ENCODE peak calls at places on chromosome 10, in eight cellular contexts. Z, J, W, H, T, I, Y and E are unnamed samples.

GRCh38 chr10:84270708-84271107 is 25.9 kb downstream of the RGR start:
- DNase-seq in Z (no peak), J (no peak), W (no peak), H (peak), T (no peak), I (no peak), Y (no peak), E (no peak)

GRCh38 chr10:51852297-51852696 is 152.9 kb upstream of the CSTF2T start:
- DNase-seq in Z (no peak), J (no peak), W (no peak), H (no peak), T (no peak), I (no peak), Y (no peak), E (no peak)

GRCh38 chr10:91185239-91185875 is 35.1 kb upstream of the PCGF5 start:
- DNase-seq in Z (peak), J (peak), W (peak), H (no peak), T (no peak), I (no peak), Y (no peak), E (peak)

GRCh38 chr10:6866757-6867156 is 286.7 kb upstream of the PRKCQ start:
- DNase-seq in Z (no peak), J (no peak), W (no peak), H (no peak), T (no peak), I (no peak), Y (no peak), E (no peak)

GRCh38 chr10:110494532-110494931 is 3.2 kb upstream of the DUSP5 start:
- DNase-seq in Z (no peak), J (peak), W (no peak), H (no peak), T (no peak), I (no peak), Y (no peak), E (no peak)

GRCh38 chr10:68302503-68302823 is 29.4 kb upstream of the HNRNPH3 start:
- DNase-seq in Z (no peak), J (no peak), W (no peak), H (no peak), T (no peak), I (no peak), Y (no peak), E (no peak)

GRCh38 chr10:119206603-119207366 is 586 bp upstream of the GRK5 start:
- DNase-seq in Z (peak), J (peak), W (peak), H (peak), T (peak), I (peak), Y (peak), E (peak)

GRCh38 chr10:123995461-123996131 is 97.8 kb downstream of the CHST15 start:
- DNase-seq in Z (peak), J (peak), W (peak), H (peak), T (peak), I (peak), Y (peak), E (peak)

GRCh38 chr10:133315847-133316246 is 7.1 kb downstream of the ZNF511 start:
- DNase-seq in Z (peak), J (no peak), W (no peak), H (peak), T (no peak), I (no peak), Y (no peak), E (no peak)

GRCh38 chr10:50574932-50575331 is 48.8 kb downstream of the SGMS1 start:
- DNase-seq in Z (no peak), J (no peak), W (no peak), H (no peak), T (no peak), I (no peak), Y (no peak), E (no peak)

GRCh38 chr10:30048768-30049507 is 10.4 kb downstream of the JCAD start:
- DNase-seq in Z (no peak), J (no peak), W (no peak), H (no peak), T (no peak), I (peak), Y (no peak), E (no peak)

GRCh38 chr10:34570887-34571286 is 244.2 kb downstream of the PARD3 start:
- DNase-seq in Z (no peak), J (no peak), W (no peak), H (no peak), T (no peak), I (no peak), Y (no peak), E (no peak)

GRCh38 chr10:7561216-7561893 is 105.4 kb downstream of the ITIH5 start:
- DNase-seq in Z (peak), J (no peak), W (peak), H (peak), T (peak), I (peak), Y (peak), E (peak)

GRCh38 chr10:120221873-120222485 is 235.0 kb upstream of the PLPP4 start:
- DNase-seq in Z (peak), J (no peak), W (peak), H (peak), T (peak), I (no peak), Y (no peak), E (peak)
- TF ChIP-seq CTCF in Z (peak), J (peak), W (peak), H (peak), T (peak), I (no peak), Y (peak), E (peak)

DNA sequence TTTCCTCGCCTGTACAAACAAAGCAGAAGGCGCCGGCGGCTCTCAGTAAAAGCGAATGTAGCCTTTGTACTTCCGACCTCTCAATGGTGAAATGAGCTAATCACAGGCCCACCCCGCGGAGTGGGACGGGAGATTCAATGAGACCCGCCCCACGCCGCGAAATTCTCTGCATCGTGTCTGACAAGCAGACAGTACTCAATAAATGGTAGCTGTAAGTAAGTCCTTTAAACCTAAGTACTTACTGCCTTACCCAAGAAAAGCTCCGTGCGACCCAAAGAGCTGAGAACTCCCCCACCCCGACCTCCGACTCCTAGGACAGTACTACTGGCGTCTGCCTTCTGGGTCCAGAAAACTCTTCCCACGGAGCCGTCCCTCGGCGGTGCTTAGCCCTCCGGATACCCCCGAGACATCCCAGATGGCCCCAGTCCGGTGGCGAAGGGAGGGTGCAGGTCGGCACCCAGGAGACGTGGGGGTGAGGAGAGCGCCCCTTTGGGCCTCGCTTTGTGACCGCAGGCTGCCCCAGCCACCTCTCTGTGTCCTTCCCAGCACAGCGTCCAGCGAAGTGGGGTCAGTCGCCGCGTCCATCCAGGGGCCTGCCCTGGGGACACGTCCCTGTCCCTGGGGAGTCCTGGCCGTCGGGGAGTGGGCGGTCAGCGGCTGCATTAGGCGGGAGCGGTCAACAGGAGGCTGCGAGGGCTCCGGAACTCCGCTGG is 985 bp upstream of the CXCL12 start:
- DNase-seq in Z (no peak), J (no peak), W (no peak), H (no peak), T (no peak), I (peak), Y (no peak), E (no peak)
- H3K4me3 ChIP-seq in Z (no peak), J (no peak), W (peak), H (peak), T (no peak), I (peak), Y (no peak), E (no peak)

DNA sequence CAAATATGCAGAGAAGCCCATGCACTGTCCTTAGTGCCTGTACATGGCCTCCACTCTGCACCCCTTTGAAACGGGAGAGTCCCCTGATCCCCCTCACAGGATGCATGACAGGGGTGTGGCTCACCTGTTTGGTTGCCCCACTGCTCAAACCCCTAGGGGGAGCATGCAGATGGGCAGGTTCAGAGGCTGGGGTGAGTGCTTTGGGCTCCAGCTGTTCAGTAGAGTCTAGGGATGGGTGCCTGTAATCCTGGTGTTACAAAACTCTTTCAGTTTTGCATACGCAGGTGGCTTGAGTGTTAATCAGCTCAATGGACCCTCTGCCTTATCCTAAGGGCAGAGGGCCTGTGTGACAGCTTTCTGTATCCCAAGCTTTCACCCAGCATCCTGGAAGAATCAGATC is 7.8 kb upstream of the SFTPA1 start:
- DNase-seq in Z (no peak), J (no peak), W (no peak), H (no peak), T (no peak), I (no peak), Y (no peak), E (no peak)
- TF ChIP-seq CTCF in Z (no peak), J (no peak), W (no peak), H (no peak), T (no peak), I (no peak), Y (no peak), E (no peak)

GRCh38 chr10:88873757-88874156 is 6.3 kb upstream of the STAMBPL1 start:
- DNase-seq in Z (no peak), J (no peak), W (no peak), H (no peak), T (no peak), I (no peak), Y (no peak), E (no peak)

GRCh38 chr10:88870101-88870500 is 9.9 kb upstream of the STAMBPL1 start:
- DNase-seq in Z (no peak), J (no peak), W (no peak), H (no peak), T (no peak), I (no peak), Y (no peak), E (no peak)

GRCh38 chr10:88875081-88875480 is 5.0 kb upstream of the STAMBPL1 start:
- DNase-seq in Z (no peak), J (no peak), W (no peak), H (no peak), T (no peak), I (no peak), Y (no peak), E (no peak)

GRCh38 chr10:88877298-88877697 is 2.7 kb upstream of the STAMBPL1 start:
- DNase-seq in Z (no peak), J (no peak), W (no peak), H (no peak), T (no peak), I (no peak), Y (no peak), E (no peak)

DNA sequence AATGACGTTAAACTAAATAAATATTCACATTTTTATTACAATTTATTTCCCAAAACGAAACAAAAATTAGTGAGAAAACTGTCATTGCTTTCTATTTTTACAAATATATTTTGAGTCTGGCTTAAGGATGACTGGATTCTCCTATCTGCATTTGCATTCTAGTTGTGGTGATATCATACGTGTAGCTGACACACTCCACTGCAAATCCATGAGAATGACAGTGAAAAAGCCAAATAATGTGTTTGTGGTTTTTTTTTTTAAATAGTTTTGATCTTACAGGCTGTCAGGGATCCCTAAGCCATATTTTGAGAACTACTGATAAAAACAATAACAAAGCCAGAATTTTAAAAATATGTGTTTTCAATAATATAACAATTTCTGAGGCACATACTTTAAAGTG is 5.8 kb upstream of the STAMBPL1 start:
- DNase-seq in Z (no peak), J (peak), W (peak), H (no peak), T (no peak), I (no peak), Y (no peak), E (no peak)
- H3K4me3 ChIP-seq in Z (no peak), J (no peak), W (no peak), H (no peak), T (no peak), I (no peak), Y (no peak), E (no peak)

DNA sequence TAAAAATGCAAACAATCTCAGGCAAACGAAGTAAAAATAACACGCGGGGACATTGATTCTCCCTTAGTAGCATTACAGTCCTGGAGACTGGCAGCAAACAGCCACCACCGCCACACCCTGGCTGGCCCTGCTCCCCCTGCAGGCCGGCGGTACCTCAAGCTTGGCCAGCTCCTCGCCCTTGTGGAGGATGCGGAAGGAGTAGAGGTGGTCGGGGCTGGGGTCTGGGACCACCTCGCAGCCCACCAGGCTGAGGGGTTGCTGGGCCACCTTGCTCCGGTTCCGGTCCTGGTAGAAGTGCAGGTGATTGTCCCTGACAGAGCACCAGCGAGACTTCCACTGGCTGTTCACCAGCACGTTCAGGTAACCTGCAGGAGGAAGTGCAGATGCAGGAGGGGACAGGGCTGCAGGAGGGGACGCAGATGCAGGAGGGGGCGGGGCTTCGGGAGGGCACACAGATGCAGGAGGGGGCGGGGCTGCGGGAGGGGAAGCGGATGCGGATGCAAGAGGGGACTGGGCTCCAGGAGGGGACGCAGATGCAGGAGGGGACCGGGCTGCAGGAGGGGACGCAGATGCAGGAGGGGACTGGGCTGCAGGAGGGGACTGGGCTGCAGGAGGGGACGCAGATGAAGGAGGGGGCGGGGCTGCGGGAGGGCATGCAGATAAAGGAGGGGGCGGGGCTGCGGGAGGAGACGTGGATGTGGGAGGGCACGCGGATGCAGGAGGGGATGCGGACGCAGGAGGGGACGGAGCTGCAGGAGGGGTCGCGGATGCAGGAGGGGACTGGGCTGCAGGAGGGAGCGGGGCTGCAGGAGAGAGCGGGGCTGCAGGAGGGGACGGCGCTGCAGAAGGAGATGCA is 65.7 kb downstream of the VWA2 start:
- DNase-seq in Z (no peak), J (no peak), W (no peak), H (peak), T (peak), I (peak), Y (peak), E (no peak)
- TF ChIP-seq CTCF in Z (peak), J (peak), W (peak), H (peak), T (peak), I (no peak), Y (no peak), E (peak)

GRCh38 chr10:99740933-99741559 is 9.0 kb downstream of the CUTC start:
- DNase-seq in Z (no peak), J (no peak), W (no peak), H (no peak), T (no peak), I (no peak), Y (no peak), E (no peak)
- H3K4me3 ChIP-seq in Z (no peak), J (no peak), W (no peak), H (no peak), T (no peak), I (no peak), Y (no peak), E (no peak)

DNA sequence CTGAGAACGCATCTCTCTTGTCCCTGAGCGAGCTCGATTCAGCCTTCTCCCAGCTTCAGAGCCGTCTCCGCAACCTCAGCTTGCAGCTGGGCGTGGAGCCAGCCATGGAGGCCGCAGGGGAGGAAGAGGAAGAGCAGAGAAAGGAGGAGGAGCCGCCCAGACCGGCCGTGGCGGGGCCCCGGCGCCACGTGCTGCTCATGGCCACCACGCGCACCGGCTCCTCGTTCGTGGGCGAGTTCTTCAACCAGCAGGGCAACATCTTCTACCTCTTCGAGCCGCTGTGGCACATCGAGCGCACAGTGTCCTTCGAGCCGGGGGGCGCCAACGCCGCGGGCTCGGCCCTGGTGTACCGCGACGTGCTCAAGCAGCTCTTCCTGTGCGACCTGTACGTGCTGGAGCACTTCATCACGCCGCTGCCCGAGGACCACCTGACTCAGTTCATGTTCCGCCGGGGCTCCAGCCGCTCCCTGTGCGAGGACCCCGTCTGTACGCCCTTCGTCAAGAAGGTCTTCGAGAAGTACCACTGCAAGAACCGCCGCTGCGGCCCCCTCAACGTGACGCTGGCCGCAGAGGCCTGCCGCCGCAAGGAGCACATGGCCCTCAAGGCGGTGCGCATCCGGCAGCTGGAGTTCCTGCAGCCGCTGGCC is 43.2 kb downstream of the CHST3 start:
- DNase-seq in Z (no peak), J (no peak), W (no peak), H (no peak), T (no peak), I (peak), Y (no peak), E (no peak)
- TF ChIP-seq CTCF in Z (no peak), J (no peak), W (no peak), H (no peak), T (no peak), I (no peak), Y (no peak), E (no peak)

GRCh38 chr10:22670796-22671195 is 43.6 kb downstream of the PIP4K2A start:
- DNase-seq in Z (no peak), J (peak), W (peak), H (no peak), T (no peak), I (no peak), Y (no peak), E (peak)

GRCh38 chr10:22666287-22667092 is 47.9 kb downstream of the PIP4K2A start:
- DNase-seq in Z (peak), J (peak), W (no peak), H (no peak), T (no peak), I (no peak), Y (no peak), E (peak)

GRCh38 chr10:22665329-22665728 is 49.0 kb downstream of the PIP4K2A start:
- DNase-seq in Z (no peak), J (no peak), W (no peak), H (no peak), T (no peak), I (no peak), Y (no peak), E (no peak)

GRCh38 chr10:22669163-22669711 is 45.1 kb downstream of the PIP4K2A start:
- DNase-seq in Z (no peak), J (no peak), W (no peak), H (no peak), T (no peak), I (no peak), Y (no peak), E (no peak)

DNA sequence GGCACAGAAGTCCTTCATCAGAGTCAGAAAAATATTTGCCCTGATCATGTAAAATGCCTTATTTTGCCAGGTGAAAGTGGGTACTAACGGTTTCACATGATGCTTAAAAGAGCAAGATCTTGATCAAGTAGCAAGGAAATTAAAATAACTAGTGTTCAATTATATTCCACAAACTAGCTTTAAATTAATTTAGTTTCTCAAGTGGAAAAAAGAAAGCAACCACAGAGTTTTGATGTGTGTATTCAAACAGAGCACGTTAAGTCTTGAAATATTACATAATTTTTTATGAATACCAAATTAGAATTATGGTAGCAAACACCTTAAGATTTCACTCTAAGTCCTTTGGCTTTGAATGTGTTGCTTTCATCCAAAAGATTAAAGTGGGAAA is 47.3 kb downstream of the PIP4K2A start:
- DNase-seq in Z (no peak), J (no peak), W (no peak), H (no peak), T (no peak), I (no peak), Y (no peak), E (no peak)
- H3K4me3 ChIP-seq in Z (no peak), J (no peak), W (no peak), H (no peak), T (no peak), I (no peak), Y (no peak), E (no peak)

DNA sequence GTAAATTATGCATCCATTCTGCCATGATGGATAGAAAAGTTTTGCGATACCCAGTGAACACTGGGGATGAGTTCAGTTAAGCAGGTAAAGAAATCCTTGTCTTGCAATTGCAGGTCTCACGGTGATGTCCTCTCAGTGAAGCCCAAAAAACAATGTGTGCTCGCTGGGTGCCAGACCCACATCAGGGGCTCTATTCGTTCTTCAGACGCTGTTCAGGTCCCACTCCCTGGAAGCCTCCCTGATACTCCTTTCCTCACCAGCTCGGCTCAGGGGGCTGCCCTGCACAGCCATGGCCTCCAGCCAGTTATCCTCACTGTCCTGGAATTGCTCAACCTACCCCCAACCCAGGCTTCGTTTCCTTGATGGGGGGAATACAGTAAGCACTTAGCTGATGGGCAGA is 323.5 kb downstream of the ADARB2 start:
- DNase-seq in Z (no peak), J (no peak), W (no peak), H (no peak), T (no peak), I (no peak), Y (no peak), E (no peak)
- TF ChIP-seq CTCF in Z (no peak), J (no peak), W (no peak), H (no peak), T (no peak), I (no peak), Y (no peak), E (no peak)